ENCODE peak calls at places on chromosomes 6 and 20, in four cellular contexts. One of them, this sample, is unnamed.

GRCh38 chr6:37279366-37280134 is 21.6 kb upstream of the TMEM217 start:
- DNase-seq in heart right ventricle: no peak
- DNase-seq in cardiac muscle cell: no peak
- DNase-seq in AG10803: peak; percentile 87
- DNase-seq in this sample: peak; percentile 63

GRCh38 chr6:13300649-13301590 is 27.4 kb downstream of the TBC1D7 start:
- DNase-seq in cardiac muscle cell: no peak
- DNase-seq in heart right ventricle: no peak
- DNase-seq in AG10803: no peak
- DNase-seq in this sample: no peak

GRCh38 chr6:157456524-157456829 is 75.5 kb downstream of the ZDHHC14 start:
- DNase-seq in heart right ventricle: no peak
- DNase-seq in cardiac muscle cell: no peak
- DNase-seq in AG10803: no peak
- DNase-seq in this sample: no peak

GRCh38 chr20:9996944-9997343 is 37.8 kb upstream of the ANKEF1 start:
- DNase-seq in heart right ventricle: no peak
- DNase-seq in AG10803: no peak
- DNase-seq in cardiac muscle cell: no peak
- DNase-seq in this sample: no peak

GRCh38 chr6:91081452-91082067 is 494.7 kb upstream of the MAP3K7 start:
- DNase-seq in AG10803: peak; percentile 48
- DNase-seq in cardiac muscle cell: peak; percentile 69
- DNase-seq in heart right ventricle: no peak
- DNase-seq in this sample: peak; percentile 16

GRCh38 chr20:5786930-5787826 is 37.0 kb downstream of the SHLD1 start:
- DNase-seq in AG10803: peak; percentile 62
- DNase-seq in heart right ventricle: no peak
- DNase-seq in cardiac muscle cell: no peak
- DNase-seq in this sample: no peak

GRCh38 chr6:147154454-147154853 is 49.8 kb upstream of the STXBP5 start:
- DNase-seq in heart right ventricle: no peak
- DNase-seq in cardiac muscle cell: no peak
- DNase-seq in AG10803: peak; percentile 42
- DNase-seq in this sample: peak; percentile 41

GRCh38 chr20:56724246-56724757 is 95.2 kb downstream of the TFAP2C start:
- DNase-seq in AG10803: no peak
- DNase-seq in cardiac muscle cell: no peak
- DNase-seq in heart right ventricle: no peak
- DNase-seq in this sample: no peak

GRCh38 chr6:111242452-111242851 is 155.1 kb downstream of the SLC16A10 start:
- DNase-seq in heart right ventricle: no peak
- DNase-seq in cardiac muscle cell: no peak
- DNase-seq in AG10803: peak; percentile 16
- DNase-seq in this sample: peak; percentile 42

GRCh38 chr6:69957990-69958559 is 91.7 kb downstream of the COL19A1 start:
- DNase-seq in heart right ventricle: no peak
- DNase-seq in cardiac muscle cell: no peak
- DNase-seq in AG10803: no peak
- DNase-seq in this sample: no peak

GRCh38 chr6:144697389-144697788 is 412.3 kb downstream of the UTRN start:
- DNase-seq in AG10803: no peak
- DNase-seq in heart right ventricle: no peak
- DNase-seq in cardiac muscle cell: no peak
- DNase-seq in this sample: no peak

GRCh38 chr6:43858161-43859153 is 88.4 kb downstream of the VEGFA start:
- DNase-seq in cardiac muscle cell: no peak
- DNase-seq in AG10803: no peak
- DNase-seq in heart right ventricle: no peak
- DNase-seq in this sample: no peak

GRCh38 chr20:33947709-33948295 is 45.9 kb upstream of the RALY start:
- DNase-seq in AG10803: peak; percentile 8
- DNase-seq in cardiac muscle cell: peak; percentile 41
- DNase-seq in heart right ventricle: no peak
- DNase-seq in this sample: no peak

GRCh38 chr20:53751394-53752368 is 158.0 kb upstream of the ZNF217 start:
- DNase-seq in AG10803: peak; percentile 45
- DNase-seq in heart right ventricle: no peak
- DNase-seq in cardiac muscle cell: peak; percentile 2
- DNase-seq in this sample: no peak

GRCh38 chr6:106729848-106730247 is 100.5 kb downstream of the QRSL1 start:
- DNase-seq in heart right ventricle: no peak
- DNase-seq in AG10803: no peak
- DNase-seq in cardiac muscle cell: no peak
- DNase-seq in this sample: no peak

GRCh38 chr6:162184465-162184864 is 543.1 kb downstream of the PRKN start:
- DNase-seq in AG10803: no peak
- DNase-seq in heart right ventricle: no peak
- DNase-seq in cardiac muscle cell: no peak
- DNase-seq in this sample: no peak

GRCh38 chr6:62265906-62266305 is 20.1 kb downstream of the KHDRBS2 start:
- DNase-seq in AG10803: no peak
- DNase-seq in heart right ventricle: no peak
- DNase-seq in cardiac muscle cell: no peak
- DNase-seq in this sample: no peak

GRCh38 chr6:127173541-127173940 is 55.1 kb downstream of the RSPO3 start:
- DNase-seq in cardiac muscle cell: no peak
- DNase-seq in AG10803: no peak
- DNase-seq in heart right ventricle: no peak
- DNase-seq in this sample: no peak

GRCh38 chr20:52124821-52125220 is 66.8 kb downstream of the ZFP64 start:
- DNase-seq in cardiac muscle cell: no peak
- DNase-seq in heart right ventricle: no peak
- DNase-seq in AG10803: no peak
- DNase-seq in this sample: no peak

GRCh38 chr6:30730611-30731435 is 10.7 kb downstream of the TUBB start:
- DNase-seq in heart right ventricle: peak; percentile 70
- DNase-seq in cardiac muscle cell: peak; percentile 83
- DNase-seq in AG10803: no peak
- DNase-seq in this sample: no peak

GRCh38 chr6:166297606-166298005 is 10.6 kb downstream of the PRR18 start:
- DNase-seq in heart right ventricle: no peak
- DNase-seq in AG10803: no peak
- DNase-seq in cardiac muscle cell: no peak
- DNase-seq in this sample: no peak

GRCh38 chr6:107354470-107354869 is 104.9 kb downstream of the PDSS2 start:
- DNase-seq in AG10803: no peak
- DNase-seq in cardiac muscle cell: peak; percentile 26
- DNase-seq in heart right ventricle: no peak
- DNase-seq in this sample: no peak

GRCh38 chr6:14889172-14889571 is 356.7 kb upstream of the JARID2 start:
- DNase-seq in AG10803: peak; percentile 47
- DNase-seq in heart right ventricle: no peak
- DNase-seq in cardiac muscle cell: no peak
- DNase-seq in this sample: no peak

GRCh38 chr6:56148488-56149190 is 98.7 kb downstream of the COL21A1 start:
- DNase-seq in AG10803: peak; percentile 11
- DNase-seq in cardiac muscle cell: no peak
- DNase-seq in heart right ventricle: no peak
- DNase-seq in this sample: no peak

GRCh38 chr6:44456070-44456965 is 68.8 kb downstream of the CDC5L start:
- DNase-seq in AG10803: peak; percentile 56
- DNase-seq in heart right ventricle: peak; percentile 42
- DNase-seq in cardiac muscle cell: peak; percentile 59
- DNase-seq in this sample: peak; percentile 16

GRCh38 chr6:30908700-30909099 is 693 bp downstream of the GTF2H4 start:
- DNase-seq in heart right ventricle: no peak
- DNase-seq in AG10803: no peak
- DNase-seq in cardiac muscle cell: no peak
- DNase-seq in this sample: no peak

GRCh38 chr6:27791182-27791939 is 120.8 kb downstream of the OR2B2 start:
- DNase-seq in cardiac muscle cell: peak; percentile 10
- DNase-seq in heart right ventricle: no peak
- DNase-seq in AG10803: peak; percentile 77
- DNase-seq in this sample: peak; percentile 54

GRCh38 chr20:51763965-51764602 is 4.1 kb downstream of the ATP9A start:
- DNase-seq in cardiac muscle cell: no peak
- DNase-seq in AG10803: peak; percentile 73
- DNase-seq in heart right ventricle: no peak
- DNase-seq in this sample: no peak

GRCh38 chr20:58523916-58524315 is 8.7 kb upstream of the APCDD1L start:
- DNase-seq in AG10803: peak; percentile 80
- DNase-seq in cardiac muscle cell: no peak
- DNase-seq in heart right ventricle: no peak
- DNase-seq in this sample: no peak

GRCh38 chr6:148251286-148251685 is 91.4 kb upstream of the SASH1 start:
- DNase-seq in cardiac muscle cell: peak; percentile 38
- DNase-seq in heart right ventricle: no peak
- DNase-seq in AG10803: peak; percentile 88
- DNase-seq in this sample: no peak
- TF ChIP-seq CTCF in cardiac muscle cell: peak; percentile 53
- TF ChIP-seq CTCF in heart right ventricle: no peak
- TF ChIP-seq CTCF in AG10803: peak; percentile 62
- TF ChIP-seq CTCF in this sample: peak; percentile 61

GRCh38 chr6:5438882-5439584 is 177.7 kb downstream of the FARS2 start:
- DNase-seq in heart right ventricle: no peak
- DNase-seq in cardiac muscle cell: peak; percentile 30
- DNase-seq in AG10803: no peak
- DNase-seq in this sample: no peak
- H3K4me3 ChIP-seq in heart right ventricle: no peak overlapping the region
- H3K4me3 ChIP-seq in cardiac muscle cell: no peak overlapping the region
- H3K4me3 ChIP-seq in AG10803: no peak overlapping the region
- H3K4me3 ChIP-seq in this sample: no peak overlapping the region

DNA sequence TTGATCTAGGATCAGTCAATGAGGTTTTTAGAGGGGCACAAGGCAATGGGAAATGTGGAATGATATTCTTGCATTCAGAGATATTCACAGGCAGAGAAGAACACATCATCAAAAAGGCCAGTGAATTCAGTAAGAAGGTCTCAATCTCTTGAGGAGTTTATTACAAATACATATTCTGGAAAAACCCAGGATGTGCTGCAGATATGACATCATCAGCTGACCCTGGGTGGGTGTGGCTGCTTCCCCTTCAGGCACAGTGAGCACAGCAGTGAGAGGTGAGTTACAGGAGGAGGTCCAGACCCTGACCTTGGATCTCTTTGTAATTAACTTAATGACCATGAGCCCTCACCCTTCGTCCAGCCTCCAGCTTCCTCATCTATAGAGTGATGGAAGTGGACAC is 147.5 kb upstream of the SYNDIG1 start:
- DNase-seq in AG10803: no peak
- DNase-seq in heart right ventricle: no peak
- DNase-seq in cardiac muscle cell: no peak
- DNase-seq in this sample: no peak
- TF ChIP-seq CTCF in AG10803: no peak
- TF ChIP-seq CTCF in heart right ventricle: no peak
- TF ChIP-seq CTCF in cardiac muscle cell: no peak
- TF ChIP-seq CTCF in this sample: no peak

GRCh38 chr6:113414511-113414910 is 442.6 kb upstream of the MARCKS start:
- DNase-seq in heart right ventricle: no peak
- DNase-seq in cardiac muscle cell: peak; percentile 36
- DNase-seq in AG10803: peak; percentile 78
- DNase-seq in this sample: peak; percentile 65
- H3K4me3 ChIP-seq in heart right ventricle: no peak overlapping the region
- H3K4me3 ChIP-seq in cardiac muscle cell: no peak overlapping the region
- H3K4me3 ChIP-seq in AG10803: no peak overlapping the region
- H3K4me3 ChIP-seq in this sample: no peak overlapping the region

GRCh38 chr6:51559059-51559458 is 528.4 kb downstream of the PKHD1 start:
- DNase-seq in AG10803: no peak
- DNase-seq in heart right ventricle: no peak
- DNase-seq in cardiac muscle cell: peak; percentile 4
- DNase-seq in this sample: no peak
- TF ChIP-seq CTCF in AG10803: no peak
- TF ChIP-seq CTCF in heart right ventricle: no peak
- TF ChIP-seq CTCF in cardiac muscle cell: no peak
- TF ChIP-seq CTCF in this sample: no peak

DNA sequence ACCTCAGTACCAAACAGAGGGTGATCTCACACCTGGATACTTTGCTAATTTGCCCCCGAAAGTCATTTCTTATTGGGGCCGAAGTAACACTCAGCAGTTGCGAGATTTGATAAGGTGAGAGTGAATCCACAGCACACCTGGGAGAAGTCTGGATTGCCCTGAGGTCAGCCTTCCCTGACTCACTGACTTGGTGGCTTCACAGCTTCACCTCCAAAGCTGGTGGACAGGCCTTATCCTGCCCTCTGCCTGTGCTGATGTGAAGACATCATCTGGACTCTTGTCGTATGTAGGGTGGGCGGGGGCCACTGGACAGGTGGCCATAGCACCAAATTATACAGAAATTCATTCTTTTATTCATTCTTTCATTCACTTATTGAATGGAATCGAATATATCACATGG is 101.8 kb upstream of the ARMC2 start:
- DNase-seq in cardiac muscle cell: no peak
- DNase-seq in heart right ventricle: no peak
- DNase-seq in AG10803: no peak
- DNase-seq in this sample: no peak
- H3K4me3 ChIP-seq in cardiac muscle cell: no peak overlapping the region
- H3K4me3 ChIP-seq in heart right ventricle: no peak overlapping the region
- H3K4me3 ChIP-seq in AG10803: no peak overlapping the region
- H3K4me3 ChIP-seq in this sample: no peak overlapping the region

GRCh38 chr20:2244993-2245392 is 50.8 kb upstream of the TGM3 start:
- DNase-seq in cardiac muscle cell: peak; percentile 23
- DNase-seq in AG10803: no peak
- DNase-seq in heart right ventricle: no peak
- DNase-seq in this sample: no peak
- TF ChIP-seq CTCF in cardiac muscle cell: no peak
- TF ChIP-seq CTCF in AG10803: no peak
- TF ChIP-seq CTCF in heart right ventricle: no peak
- TF ChIP-seq CTCF in this sample: no peak

DNA sequence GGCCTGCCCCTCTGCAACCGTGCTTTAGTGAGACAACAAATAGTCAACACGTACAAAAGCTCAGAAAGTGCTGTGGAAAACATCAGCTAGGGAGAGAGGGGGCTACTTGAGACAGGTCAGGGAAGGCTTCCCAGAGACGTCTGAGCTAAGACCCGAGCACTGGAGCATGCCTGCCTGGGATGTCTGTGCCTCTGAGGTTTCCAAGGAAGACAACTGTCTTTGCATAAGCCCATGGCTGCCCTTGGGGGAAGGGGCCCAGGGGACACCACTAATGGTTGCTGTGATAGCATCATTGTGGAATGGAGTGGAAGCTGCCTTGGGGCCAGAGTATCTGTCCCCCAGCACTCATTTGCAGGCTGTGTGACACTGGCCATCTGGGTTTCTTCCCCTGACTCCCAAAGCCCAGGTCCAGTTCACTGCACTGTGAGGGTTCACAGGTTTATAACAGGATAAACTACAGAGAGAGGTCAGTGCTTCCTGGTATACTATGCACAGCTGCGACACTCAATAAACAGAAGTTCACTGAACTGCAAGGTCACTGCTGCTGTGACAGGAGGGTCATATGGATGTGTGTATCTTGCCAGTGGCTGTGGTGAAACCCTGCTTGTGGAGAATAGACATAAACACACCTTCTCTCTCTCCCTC is 1.5 kb upstream of the ARFGEF2 start:
- DNase-seq in heart right ventricle: no peak
- DNase-seq in cardiac muscle cell: no peak
- DNase-seq in AG10803: no peak
- DNase-seq in this sample: no peak
- H3K4me3 ChIP-seq in heart right ventricle: no peak overlapping the region
- H3K4me3 ChIP-seq in cardiac muscle cell: no peak overlapping the region
- H3K4me3 ChIP-seq in AG10803: no peak overlapping the region
- H3K4me3 ChIP-seq in this sample: no peak overlapping the region

This sample was measured in AG09309.